ENCODE peak calls at places on chromosomes 6 and 20, in ten cellular contexts. H is body of pancreas, S is esophagus muscularis mucosa, Z is IMR-90, N is esophagus squamous epithelium, T is uterus, V is breast epithelium, L is heart left ventricle, W is ovary, P is HepG2. I is an unnamed sample.

GRCh38 chr6:52362443-52363221 is 681 bp downstream of the PAQR8 start:
- DNase-seq in V (no peak), H (peak; percentile 16), W (peak; percentile 50), Z (no peak), N (no peak), L (peak; percentile 38), P (no peak), S (no peak), T (peak; percentile 47), I (no peak)

GRCh38 chr6:20153194-20153593 is 59.1 kb downstream of the MBOAT1 start:
- DNase-seq in S (no peak), W (no peak), V (no peak), L (no peak), Z (no peak), P (no peak), H (no peak), N (no peak), T (no peak), I (no peak)

GRCh38 chr6:162364488-162364887 is 363.1 kb downstream of the PRKN start:
- DNase-seq in V (no peak), P (no peak), T (no peak), N (no peak), W (no peak), H (no peak), S (no peak), Z (no peak), L (no peak), I (no peak)

GRCh38 chr6:142950291-142950690 is 5.3 kb upstream of the HIVEP2 start:
- DNase-seq in T (no peak), N (no peak), S (no peak), V (no peak), P (no peak), Z (no peak), L (no peak), H (no peak), W (no peak), I (no peak)

GRCh38 chr6:55758156-55758942 is 117.0 kb downstream of the BMP5 start:
- DNase-seq in P (peak; percentile 5), S (no peak), H (peak; percentile 10), V (peak; percentile 49), Z (peak; percentile 91), W (no peak), N (no peak), L (no peak), T (no peak), I (peak; percentile 8)

GRCh38 chr6:49946835-49947234 is 17.1 kb downstream of the DEFB114 start:
- DNase-seq in N (no peak), L (no peak), S (no peak), H (no peak), P (no peak), W (no peak), V (no peak), Z (no peak), T (no peak), I (no peak)

GRCh38 chr20:23161968-23162696 is 76.0 kb upstream of the CD93 start:
- DNase-seq in V (peak; percentile 54), H (peak; percentile 85), Z (no peak), P (peak; percentile 73), T (peak; percentile 43), N (no peak), L (peak; percentile 84), W (peak; percentile 73), S (peak; percentile 93), I (peak; percentile 97)

GRCh38 chr6:20960067-20960466 is 425.8 kb downstream of the CDKAL1 start:
- DNase-seq in Z (no peak), L (no peak), V (no peak), H (no peak), P (no peak), S (no peak), W (no peak), T (no peak), N (no peak), I (no peak)

GRCh38 chr6:37027036-37027720 is 21.7 kb downstream of the FGD2 start:
- DNase-seq in L (no peak), T (no peak), W (no peak), P (no peak), V (no peak), S (no peak), H (no peak), N (no peak), Z (no peak), I (no peak)

GRCh38 chr6:16684896-16685554 is 76.2 kb downstream of the ATXN1 start:
- DNase-seq in N (no peak), T (no peak), V (no peak), Z (peak; percentile 82), L (no peak), W (no peak), H (no peak), S (no peak), P (no peak), I (no peak)

GRCh38 chr20:48191200-48191599 is 405.9 kb upstream of the SULF2 start:
- DNase-seq in W (no peak), L (no peak), V (no peak), N (no peak), T (no peak), Z (no peak), S (no peak), P (no peak), H (no peak), I (no peak)

GRCh38 chr6:63795006-63795405 is 159.4 kb downstream of the PHF3 start:
- DNase-seq in S (no peak), P (no peak), Z (no peak), W (no peak), V (no peak), N (no peak), L (no peak), T (no peak), H (no peak), I (no peak)

GRCh38 chr20:21739682-21740081 is 34.2 kb downstream of the PAX1 start:
- DNase-seq in T (no peak), S (no peak), N (no peak), W (no peak), L (no peak), P (no peak), V (no peak), H (no peak), Z (no peak), I (no peak)

GRCh38 chr20:24834310-24834709 is 114.8 kb upstream of the CST7 start:
- DNase-seq in S (no peak), H (no peak), W (no peak), Z (no peak), N (no peak), T (no peak), P (no peak), V (no peak), L (no peak), I (no peak)

GRCh38 chr20:8809107-8809953 is 259.6 kb upstream of the PLCB4 start:
- DNase-seq in H (peak; percentile 48), S (no peak), W (no peak), T (no peak), V (no peak), P (peak; percentile 95), N (no peak), L (no peak), Z (no peak), I (no peak)

GRCh38 chr6:161694995-161695394 is 421.1 kb upstream of the AGPAT4 start:
- DNase-seq in V (no peak), N (no peak), P (peak; percentile 13), Z (no peak), W (no peak), H (peak; percentile 35), T (no peak), S (no peak), L (no peak), I (no peak)

GRCh38 chr20:5608448-5609161 is 141.6 kb upstream of the SHLD1 start:
- DNase-seq in V (no peak), P (no peak), T (no peak), Z (peak; percentile 62), N (no peak), L (no peak), S (peak; percentile 31), H (no peak), W (no peak), I (no peak)

GRCh38 chr6:24330137-24330732 is 27.6 kb downstream of the DCDC2 start:
- DNase-seq in Z (no peak), W (no peak), P (peak; percentile 99), T (no peak), L (no peak), S (no peak), N (no peak), V (no peak), H (no peak), I (no peak)

GRCh38 chr6:142878407-142878806 is 66.6 kb downstream of the HIVEP2 start:
- DNase-seq in P (no peak), S (no peak), N (no peak), H (no peak), L (no peak), V (no peak), Z (no peak), T (no peak), W (no peak), I (peak; percentile 61)

DNA sequence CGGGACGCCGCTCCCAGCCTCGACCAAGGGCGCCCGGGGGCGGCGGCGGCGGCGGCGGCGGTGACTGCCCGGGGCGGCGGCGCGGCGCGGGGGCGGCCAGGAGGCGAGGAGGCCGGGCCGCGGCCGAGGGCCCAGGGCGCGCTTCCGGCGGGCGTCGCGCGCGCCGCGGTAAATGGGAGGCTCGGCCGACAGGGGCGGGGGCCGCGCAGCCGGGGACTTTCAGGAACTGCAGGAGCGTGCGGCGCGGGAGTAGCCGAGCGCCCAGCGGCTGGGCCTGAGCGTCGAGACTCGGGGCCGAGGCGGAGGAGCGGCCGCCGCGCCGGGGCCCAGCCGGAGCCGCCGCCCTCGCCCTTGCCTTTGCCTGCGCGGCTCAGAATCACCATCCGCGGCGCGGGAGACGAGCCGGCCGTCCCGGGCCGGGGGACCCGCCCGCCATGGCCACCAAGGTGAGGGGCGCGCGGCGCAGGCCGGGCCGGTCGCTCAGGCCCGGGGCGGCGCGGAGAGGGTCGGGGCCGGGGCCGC is at the start of gene SNX9:
- DNase-seq in Z (peak; percentile 72), V (peak; percentile 49), N (no peak), T (peak; percentile 81), S (no peak), L (peak; percentile 87), W (peak; percentile 78), H (peak; percentile 85), P (peak; percentile 54), I (peak; percentile 68)
- H3K27ac ChIP-seq in Z (peak within 1 kb of the TSS; percentile 91), V (peak within 1 kb of the TSS; percentile 100), N (peak within 1 kb of the TSS; percentile 96), T (peak within 1 kb of the TSS; percentile 98), S (peak within 1 kb of the TSS; percentile 99), L (peak within 1 kb of the TSS; percentile 93), W (peak within 1 kb of the TSS; percentile 100), H (peak within 1 kb of the TSS; percentile 96), P (peak within 1 kb of the TSS; percentile 79), I (peak within 1 kb of the TSS; percentile 91)

GRCh38 chr6:7108964-7109836 is 1.4 kb downstream of the RREB1 start:
- DNase-seq in Z (peak; percentile 82), V (peak; percentile 65), P (peak; percentile 81), H (peak; percentile 77), T (peak; percentile 61), W (peak; percentile 80), S (peak; percentile 94), L (peak; percentile 64), N (no peak), I (peak; percentile 65)
- TF ChIP-seq POLR2A in Z (no peak), V (no peak), P (no peak), H (no peak), T (peak; percentile 19), W (peak; percentile 27), S (no peak), L (no peak), N (no peak), I (peak; percentile 35)

GRCh38 chr6:6331393-6331792 is 10.9 kb upstream of the F13A1 start:
- DNase-seq in V (no peak), T (no peak), Z (no peak), W (no peak), S (no peak), H (no peak), L (no peak), P (no peak), N (no peak), I (no peak)
- H3K4me3 ChIP-seq in V (no peak overlapping the region), T (no peak overlapping the region), Z (no peak overlapping the region), W (no peak overlapping the region), S (no peak overlapping the region), H (no peak overlapping the region), L (no peak overlapping the region), P (no peak overlapping the region), N (no peak overlapping the region), I (no peak overlapping the region)

GRCh38 chr6:111683749-111684267 is 78.1 kb upstream of the TRAF3IP2 start:
- DNase-seq in H (no peak), Z (peak; percentile 93), V (peak; percentile 39), N (no peak), P (no peak), W (peak; percentile 82), L (no peak), T (peak; percentile 58), S (peak; percentile 91), I (peak; percentile 60)
- H3K27ac ChIP-seq in H (no peak overlapping the region), Z (peak overlapping the region; percentile 86), V (peak overlapping the region; percentile 95), N (no peak overlapping the region), P (no peak overlapping the region), W (peak overlapping the region; percentile 83), L (peak overlapping the region; percentile 79), T (peak overlapping the region; percentile 68), S (peak overlapping the region; percentile 77), I (peak overlapping the region; percentile 70)

I was measured in gastrocnemius medialis.